ENCODE peak calls at places on chromosome 15, in seven cellular contexts. F is ureter; E is NCI-H774; O is Kasumi-1; M is BJ; Z is activated gamma-delta T cell treated with anti-CD3 and anti-CD28 coated beads, Interleukin-2, amount 50 U/mL, for 16 hours; Q is body of pancreas. V is an unnamed sample.

GRCh38 chr15:68552773-68553172 is 26.0 kb upstream of the CORO2B start:
- DNase-seq in F (no peak), E (no peak), O (no peak), M (no peak), Z (no peak), Q (no peak), V (no peak)

GRCh38 chr15:49273734-49274318 is 103.8 kb downstream of the GALK2 start:
- DNase-seq in F (no peak), E (peak), O (no peak), M (no peak), Z (no peak), Q (peak), V (peak)

GRCh38 chr15:87755226-87755625 is 501.3 kb downstream of the NTRK3 start:
- DNase-seq in F (no peak), E (peak), O (no peak), M (no peak), Z (no peak), Q (no peak), V (no peak)

GRCh38 chr15:81071130-81071529 is 62.9 kb upstream of the CFAP161 start:
- DNase-seq in F (peak), E (no peak), O (no peak), M (peak), Z (no peak), Q (no peak), V (no peak)

GRCh38 chr15:60917469-60918130 is 311.5 kb downstream of the RORA start:
- DNase-seq in F (peak), E (no peak), O (no peak), M (no peak), Z (no peak), Q (peak), V (no peak)

GRCh38 chr15:34650177-34650576 is 66.7 kb upstream of the GOLGA8B start:
- DNase-seq in F (no peak), E (no peak), O (no peak), M (peak), Z (no peak), Q (no peak), V (no peak)

GRCh38 chr15:39118510-39118909 is 462.4 kb upstream of the THBS1 start:
- DNase-seq in F (no peak), E (no peak), O (no peak), M (peak), Z (no peak), Q (no peak), V (no peak)

GRCh38 chr15:43748376-43748775 is 2.1 kb downstream of the PDIA3 start:
- DNase-seq in F (no peak), E (no peak), O (no peak), M (no peak), Z (no peak), Q (no peak), V (no peak)

GRCh38 chr15:99452728-99453643 is 112.8 kb upstream of the MEF2A start:
- DNase-seq in F (peak), E (no peak), O (peak), M (no peak), Z (no peak), Q (peak), V (no peak)

GRCh38 chr15:64915518-64916227 is 4.0 kb downstream of the ANKDD1A start:
- DNase-seq in F (no peak), E (no peak), O (no peak), M (no peak), Z (no peak), Q (no peak), V (peak)

GRCh38 chr15:38316311-38316710 is 63.7 kb downstream of the SPRED1 start:
- DNase-seq in F (no peak), E (no peak), O (no peak), M (peak), Z (no peak), Q (no peak), V (no peak)

GRCh38 chr15:29756358-29757267 is 65.7 kb downstream of the TJP1 start:
- DNase-seq in F (no peak), E (no peak), O (no peak), M (no peak), Z (no peak), Q (no peak), V (no peak)

GRCh38 chr15:44782516-44782915 is 46.2 kb downstream of the TRIM69 start:
- DNase-seq in F (no peak), E (no peak), O (no peak), M (no peak), Z (no peak), Q (no peak), V (no peak)

GRCh38 chr15:78808550-78808949 is 2.7 kb downstream of the ADAMTS7 start:
- DNase-seq in F (no peak), E (no peak), O (peak), M (no peak), Z (no peak), Q (peak), V (peak)

GRCh38 chr15:40420071-40420713 is 14.6 kb downstream of the IVD start:
- DNase-seq in F (no peak), E (no peak), O (no peak), M (no peak), Z (no peak), Q (peak), V (no peak)

GRCh38 chr15:66946578-66947164 is 118.7 kb upstream of the SMAD3 start:
- DNase-seq in F (peak), E (peak), O (peak), M (no peak), Z (peak), Q (peak), V (peak)

GRCh38 chr15:69668963-69669362 is 216.3 kb downstream of the RPLP1 start:
- DNase-seq in F (no peak), E (no peak), O (no peak), M (no peak), Z (peak), Q (peak), V (no peak)

GRCh38 chr15:44038801-44039200 is 156.3 kb downstream of the FRMD5 start:
- DNase-seq in F (no peak), E (no peak), O (no peak), M (no peak), Z (no peak), Q (no peak), V (peak)

GRCh38 chr15:89137926-89138325 is 49.7 kb downstream of the ABHD2 start:
- DNase-seq in F (no peak), E (no peak), O (no peak), M (no peak), Z (no peak), Q (no peak), V (no peak)

GRCh38 chr15:68769702-68770101 is 51.0 kb downstream of the ANP32A start:
- DNase-seq in F (peak), E (no peak), O (no peak), M (no peak), Z (no peak), Q (no peak), V (no peak)

GRCh38 chr15:79322945-79323344 is 12.0 kb downstream of the TMED3 start:
- DNase-seq in F (no peak), E (no peak), O (no peak), M (no peak), Z (no peak), Q (no peak), V (no peak)

GRCh38 chr15:98150531-98150930 is 190.0 kb downstream of the ARRDC4 start:
- DNase-seq in F (no peak), E (no peak), O (no peak), M (no peak), Z (no peak), Q (no peak), V (no peak)

GRCh38 chr15:25793354-25794050 is 69.6 kb downstream of the ATP10A start:
- DNase-seq in F (no peak), E (no peak), O (no peak), M (no peak), Z (no peak), Q (peak), V (no peak)

GRCh38 chr15:81097893-81098280 is 36.2 kb upstream of the CFAP161 start:
- DNase-seq in F (no peak), E (no peak), O (no peak), M (no peak), Z (no peak), Q (no peak), V (no peak)

GRCh38 chr15:71455107-71455506 is 339.8 kb downstream of the THSD4 start:
- DNase-seq in F (no peak), E (no peak), O (no peak), M (no peak), Z (no peak), Q (no peak), V (no peak)

GRCh38 chr15:57061696-57062095 is 143.3 kb downstream of the TCF12 start:
- DNase-seq in F (no peak), E (no peak), O (no peak), M (no peak), Z (no peak), Q (no peak), V (no peak)

V was measured in mesendoderm.